ENCODE peak calls at places on chromosomes 12 and 14, in nine cellular contexts. One of them, this sample, is unnamed.

GRCh38 chr12:19572920-19573558 is 133.7 kb downstream of the AEBP2 start:
- DNase-seq in foreskin melanocyte: peak
- DNase-seq in NCI-H2107: no peak
- DNase-seq in kidney: no peak
- DNase-seq in activated T-helper 1 cell treated with Interleukin-2 at 50 U/mL for 16 hours: no peak
- DNase-seq in DMS153: peak
- DNase-seq in mammary epithelial cell: peak
- DNase-seq in left ventricle myocardium inferior: no peak
- DNase-seq in cardiac fibroblast: peak
- DNase-seq in this sample: peak

GRCh38 chr14:34325493-34325892 is 136.5 kb downstream of the SPTSSA start:
- DNase-seq in NCI-H2107: no peak
- DNase-seq in activated T-helper 1 cell treated with Interleukin-2 at 50 U/mL for 16 hours: no peak
- DNase-seq in foreskin melanocyte: no peak
- DNase-seq in cardiac fibroblast: peak
- DNase-seq in mammary epithelial cell: no peak
- DNase-seq in DMS153: peak
- DNase-seq in left ventricle myocardium inferior: no peak
- DNase-seq in kidney: no peak
- DNase-seq in this sample: no peak

GRCh38 chr14:95302667-95303066 is 17.0 kb downstream of the CLMN start:
- DNase-seq in kidney: no peak
- DNase-seq in activated T-helper 1 cell treated with Interleukin-2 at 50 U/mL for 16 hours: no peak
- DNase-seq in NCI-H2107: no peak
- DNase-seq in cardiac fibroblast: no peak
- DNase-seq in mammary epithelial cell: no peak
- DNase-seq in foreskin melanocyte: no peak
- DNase-seq in DMS153: no peak
- DNase-seq in left ventricle myocardium inferior: no peak
- DNase-seq in this sample: no peak

GRCh38 chr12:76804435-76804976 is 40.6 kb downstream of the ZDHHC17 start:
- DNase-seq in mammary epithelial cell: no peak
- DNase-seq in kidney: no peak
- DNase-seq in activated T-helper 1 cell treated with Interleukin-2 at 50 U/mL for 16 hours: no peak
- DNase-seq in foreskin melanocyte: no peak
- DNase-seq in NCI-H2107: no peak
- DNase-seq in cardiac fibroblast: no peak
- DNase-seq in DMS153: no peak
- DNase-seq in left ventricle myocardium inferior: no peak
- DNase-seq in this sample: no peak

GRCh38 chr12:52361553-52361952 is 5.7 kb downstream of the KRT85 start:
- DNase-seq in cardiac fibroblast: no peak
- DNase-seq in kidney: no peak
- DNase-seq in mammary epithelial cell: no peak
- DNase-seq in foreskin melanocyte: no peak
- DNase-seq in left ventricle myocardium inferior: no peak
- DNase-seq in DMS153: no peak
- DNase-seq in activated T-helper 1 cell treated with Interleukin-2 at 50 U/mL for 16 hours: no peak
- DNase-seq in NCI-H2107: no peak
- DNase-seq in this sample: no peak

GRCh38 chr12:93705237-93705636 is 28.1 kb downstream of the CRADD start:
- DNase-seq in activated T-helper 1 cell treated with Interleukin-2 at 50 U/mL for 16 hours: no peak
- DNase-seq in mammary epithelial cell: no peak
- DNase-seq in DMS153: no peak
- DNase-seq in left ventricle myocardium inferior: no peak
- DNase-seq in cardiac fibroblast: no peak
- DNase-seq in NCI-H2107: no peak
- DNase-seq in kidney: no peak
- DNase-seq in foreskin melanocyte: no peak
- DNase-seq in this sample: no peak

GRCh38 chr12:13130981-13131380 is 27.5 kb upstream of the GSG1 start:
- DNase-seq in mammary epithelial cell: no peak
- DNase-seq in cardiac fibroblast: no peak
- DNase-seq in activated T-helper 1 cell treated with Interleukin-2 at 50 U/mL for 16 hours: no peak
- DNase-seq in foreskin melanocyte: no peak
- DNase-seq in kidney: no peak
- DNase-seq in left ventricle myocardium inferior: no peak
- DNase-seq in DMS153: no peak
- DNase-seq in NCI-H2107: no peak
- DNase-seq in this sample: no peak

GRCh38 chr14:74555476-74556050 is 56.5 kb downstream of the LTBP2 start:
- DNase-seq in activated T-helper 1 cell treated with Interleukin-2 at 50 U/mL for 16 hours: no peak
- DNase-seq in left ventricle myocardium inferior: no peak
- DNase-seq in mammary epithelial cell: no peak
- DNase-seq in foreskin melanocyte: no peak
- DNase-seq in NCI-H2107: no peak
- DNase-seq in DMS153: no peak
- DNase-seq in cardiac fibroblast: no peak
- DNase-seq in kidney: peak
- DNase-seq in this sample: no peak

GRCh38 chr12:57176139-57176477 is 28.7 kb upstream of the LRP1-AS start:
- DNase-seq in mammary epithelial cell: no peak
- DNase-seq in kidney: no peak
- DNase-seq in cardiac fibroblast: no peak
- DNase-seq in NCI-H2107: no peak
- DNase-seq in DMS153: no peak
- DNase-seq in foreskin melanocyte: no peak
- DNase-seq in left ventricle myocardium inferior: no peak
- DNase-seq in activated T-helper 1 cell treated with Interleukin-2 at 50 U/mL for 16 hours: no peak
- DNase-seq in this sample: no peak

GRCh38 chr12:15830538-15830937 is 41.4 kb upstream of the EPS8 start:
- DNase-seq in kidney: no peak
- DNase-seq in left ventricle myocardium inferior: no peak
- DNase-seq in activated T-helper 1 cell treated with Interleukin-2 at 50 U/mL for 16 hours: no peak
- DNase-seq in foreskin melanocyte: no peak
- DNase-seq in cardiac fibroblast: peak
- DNase-seq in DMS153: no peak
- DNase-seq in mammary epithelial cell: no peak
- DNase-seq in NCI-H2107: no peak
- DNase-seq in this sample: no peak

GRCh38 chr12:41486718-41487117 is 298.6 kb downstream of the PDZRN4 start:
- DNase-seq in mammary epithelial cell: peak
- DNase-seq in cardiac fibroblast: peak
- DNase-seq in NCI-H2107: no peak
- DNase-seq in kidney: no peak
- DNase-seq in foreskin melanocyte: no peak
- DNase-seq in DMS153: no peak
- DNase-seq in left ventricle myocardium inferior: no peak
- DNase-seq in activated T-helper 1 cell treated with Interleukin-2 at 50 U/mL for 16 hours: no peak
- DNase-seq in this sample: no peak

GRCh38 chr12:116502141-116502725 is 56.9 kb upstream of the MAP1LC3B2 start:
- DNase-seq in mammary epithelial cell: no peak
- DNase-seq in kidney: no peak
- DNase-seq in left ventricle myocardium inferior: no peak
- DNase-seq in foreskin melanocyte: no peak
- DNase-seq in cardiac fibroblast: no peak
- DNase-seq in activated T-helper 1 cell treated with Interleukin-2 at 50 U/mL for 16 hours: no peak
- DNase-seq in NCI-H2107: no peak
- DNase-seq in DMS153: no peak
- DNase-seq in this sample: no peak

GRCh38 chr12:126708492-126708896 is 1558.5 kb upstream of the TMEM132C start:
- DNase-seq in DMS153: no peak
- DNase-seq in cardiac fibroblast: peak
- DNase-seq in foreskin melanocyte: no peak
- DNase-seq in mammary epithelial cell: no peak
- DNase-seq in left ventricle myocardium inferior: no peak
- DNase-seq in activated T-helper 1 cell treated with Interleukin-2 at 50 U/mL for 16 hours: no peak
- DNase-seq in kidney: no peak
- DNase-seq in NCI-H2107: no peak
- DNase-seq in this sample: no peak

GRCh38 chr14:55398679-55399078 is 13.0 kb downstream of the ATG14 start:
- DNase-seq in kidney: no peak
- DNase-seq in NCI-H2107: no peak
- DNase-seq in foreskin melanocyte: peak
- DNase-seq in left ventricle myocardium inferior: no peak
- DNase-seq in activated T-helper 1 cell treated with Interleukin-2 at 50 U/mL for 16 hours: no peak
- DNase-seq in DMS153: no peak
- DNase-seq in cardiac fibroblast: peak
- DNase-seq in mammary epithelial cell: peak
- DNase-seq in this sample: no peak

GRCh38 chr12:29762637-29763300 is 21.0 kb downstream of the TMTC1 start:
- DNase-seq in foreskin melanocyte: no peak
- DNase-seq in DMS153: no peak
- DNase-seq in left ventricle myocardium inferior: peak
- DNase-seq in mammary epithelial cell: no peak
- DNase-seq in activated T-helper 1 cell treated with Interleukin-2 at 50 U/mL for 16 hours: no peak
- DNase-seq in kidney: no peak
- DNase-seq in cardiac fibroblast: peak
- DNase-seq in NCI-H2107: no peak
- DNase-seq in this sample: no peak

GRCh38 chr12:102406033-102406584 is 74.3 kb downstream of the IGF1 start:
- DNase-seq in NCI-H2107: peak
- DNase-seq in foreskin melanocyte: no peak
- DNase-seq in left ventricle myocardium inferior: peak
- DNase-seq in activated T-helper 1 cell treated with Interleukin-2 at 50 U/mL for 16 hours: no peak
- DNase-seq in cardiac fibroblast: peak
- DNase-seq in kidney: no peak
- DNase-seq in DMS153: peak
- DNase-seq in mammary epithelial cell: peak
- DNase-seq in this sample: peak

GRCh38 chr12:51954465-51955361 is 3.2 kb downstream of the ACVR1B start:
- DNase-seq in NCI-H2107: no peak
- DNase-seq in foreskin melanocyte: no peak
- DNase-seq in left ventricle myocardium inferior: no peak
- DNase-seq in activated T-helper 1 cell treated with Interleukin-2 at 50 U/mL for 16 hours: no peak
- DNase-seq in DMS153: no peak
- DNase-seq in mammary epithelial cell: peak
- DNase-seq in kidney: no peak
- DNase-seq in cardiac fibroblast: peak
- DNase-seq in this sample: peak

GRCh38 chr12:63853978-63854377 is 9.5 kb downstream of the SRGAP1 start:
- DNase-seq in left ventricle myocardium inferior: no peak
- DNase-seq in foreskin melanocyte: no peak
- DNase-seq in mammary epithelial cell: no peak
- DNase-seq in DMS153: no peak
- DNase-seq in cardiac fibroblast: no peak
- DNase-seq in activated T-helper 1 cell treated with Interleukin-2 at 50 U/mL for 16 hours: no peak
- DNase-seq in kidney: no peak
- DNase-seq in NCI-H2107: no peak
- DNase-seq in this sample: no peak

GRCh38 chr12:124636138-124636968 is 68.9 kb upstream of the NCOR2 start:
- DNase-seq in cardiac fibroblast: peak
- DNase-seq in kidney: no peak
- DNase-seq in left ventricle myocardium inferior: no peak
- DNase-seq in DMS153: no peak
- DNase-seq in NCI-H2107: no peak
- DNase-seq in foreskin melanocyte: peak
- DNase-seq in activated T-helper 1 cell treated with Interleukin-2 at 50 U/mL for 16 hours: peak
- DNase-seq in mammary epithelial cell: peak
- DNase-seq in this sample: peak

GRCh38 chr14:89598548-89599186 is 181.6 kb upstream of the FOXN3 start:
- DNase-seq in cardiac fibroblast: peak
- DNase-seq in foreskin melanocyte: peak
- DNase-seq in NCI-H2107: no peak
- DNase-seq in kidney: no peak
- DNase-seq in DMS153: no peak
- DNase-seq in mammary epithelial cell: no peak
- DNase-seq in activated T-helper 1 cell treated with Interleukin-2 at 50 U/mL for 16 hours: no peak
- DNase-seq in left ventricle myocardium inferior: no peak
- DNase-seq in this sample: peak

GRCh38 chr12:110590806-110591326 is 7.7 kb upstream of the PPTC7 start:
- DNase-seq in mammary epithelial cell: no peak
- DNase-seq in left ventricle myocardium inferior: no peak
- DNase-seq in NCI-H2107: no peak
- DNase-seq in foreskin melanocyte: peak
- DNase-seq in DMS153: no peak
- DNase-seq in cardiac fibroblast: peak
- DNase-seq in kidney: no peak
- DNase-seq in activated T-helper 1 cell treated with Interleukin-2 at 50 U/mL for 16 hours: no peak
- DNase-seq in this sample: no peak

GRCh38 chr14:71198681-71199080 is 291.4 kb downstream of the PCNX1 start:
- DNase-seq in foreskin melanocyte: no peak
- DNase-seq in cardiac fibroblast: no peak
- DNase-seq in NCI-H2107: no peak
- DNase-seq in mammary epithelial cell: no peak
- DNase-seq in DMS153: no peak
- DNase-seq in activated T-helper 1 cell treated with Interleukin-2 at 50 U/mL for 16 hours: no peak
- DNase-seq in kidney: no peak
- DNase-seq in left ventricle myocardium inferior: no peak
- DNase-seq in this sample: no peak

GRCh38 chr14:71289536-71289935 is 382.3 kb downstream of the PCNX1 start:
- DNase-seq in activated T-helper 1 cell treated with Interleukin-2 at 50 U/mL for 16 hours: no peak
- DNase-seq in kidney: no peak
- DNase-seq in NCI-H2107: no peak
- DNase-seq in left ventricle myocardium inferior: no peak
- DNase-seq in foreskin melanocyte: no peak
- DNase-seq in DMS153: no peak
- DNase-seq in mammary epithelial cell: no peak
- DNase-seq in cardiac fibroblast: no peak
- DNase-seq in this sample: no peak

GRCh38 chr12:12757121-12757520 is 28.3 kb upstream of the APOLD1 start:
- DNase-seq in DMS153: no peak
- DNase-seq in foreskin melanocyte: no peak
- DNase-seq in NCI-H2107: no peak
- DNase-seq in mammary epithelial cell: no peak
- DNase-seq in kidney: no peak
- DNase-seq in activated T-helper 1 cell treated with Interleukin-2 at 50 U/mL for 16 hours: no peak
- DNase-seq in left ventricle myocardium inferior: no peak
- DNase-seq in cardiac fibroblast: no peak
- DNase-seq in this sample: no peak

GRCh38 chr12:26317942-26318565 is 122.7 kb downstream of the SSPN start:
- DNase-seq in kidney: no peak
- DNase-seq in activated T-helper 1 cell treated with Interleukin-2 at 50 U/mL for 16 hours: no peak
- DNase-seq in left ventricle myocardium inferior: no peak
- DNase-seq in cardiac fibroblast: peak
- DNase-seq in mammary epithelial cell: peak
- DNase-seq in DMS153: no peak
- DNase-seq in NCI-H2107: no peak
- DNase-seq in foreskin melanocyte: no peak
- DNase-seq in this sample: peak

GRCh38 chr12:94059394-94060368 is 88.7 kb upstream of the PLXNC1 start:
- DNase-seq in NCI-H2107: no peak
- DNase-seq in activated T-helper 1 cell treated with Interleukin-2 at 50 U/mL for 16 hours: no peak
- DNase-seq in cardiac fibroblast: no peak
- DNase-seq in kidney: no peak
- DNase-seq in mammary epithelial cell: no peak
- DNase-seq in DMS153: no peak
- DNase-seq in left ventricle myocardium inferior: no peak
- DNase-seq in foreskin melanocyte: no peak
- DNase-seq in this sample: no peak

GRCh38 chr12:65529771-65530435 is 251.4 kb downstream of the MSRB3 start:
- DNase-seq in mammary epithelial cell: no peak
- DNase-seq in NCI-H2107: no peak
- DNase-seq in left ventricle myocardium inferior: no peak
- DNase-seq in cardiac fibroblast: no peak
- DNase-seq in DMS153: no peak
- DNase-seq in activated T-helper 1 cell treated with Interleukin-2 at 50 U/mL for 16 hours: no peak
- DNase-seq in foreskin melanocyte: no peak
- DNase-seq in kidney: no peak
- DNase-seq in this sample: no peak

This sample was measured in NCI-H69.